ENCODE peak calls at places on chromosome 15, in four cellular contexts. A is GM12864, D is HL-60, V is stomach. H is an unnamed sample.
A peak's percentile ranks its signal among the peaks of the same experiment; 100 is the strongest.

GRCh38 chr15:40914486-40914885 is 14.7 kb upstream of the DLL4 start:
- DNase-seq in A (no peak), D (no peak), V (no peak), H (no peak)

GRCh38 chr15:37793851-37794250 is 140.6 kb upstream of the TMCO5A start:
- DNase-seq in A (no peak), D (no peak), V (no peak), H (no peak)

GRCh38 chr15:81038975-81039607 is 38.4 kb downstream of the TLNRD1 start:
- DNase-seq in A (no peak), D (no peak), V (peak; percentile 50), H (no peak)

GRCh38 chr15:27449041-27449440 is 478.1 kb downstream of the GABRG3 start:
- DNase-seq in A (no peak), D (no peak), V (no peak), H (no peak)

GRCh38 chr15:47586653-47587224 is 130.6 kb upstream of the SEMA6D start:
- DNase-seq in A (no peak), D (no peak), V (no peak), H (no peak)

GRCh38 chr15:37106490-37107001 is 6.2 kb upstream of the MEIS2 start:
- DNase-seq in A (no peak), D (no peak), V (no peak), H (no peak)

GRCh38 chr15:23424111-23424904 is 22.7 kb downstream of the GOLGA6L2 start:
- DNase-seq in A (no peak), D (no peak), V (no peak), H (no peak)

GRCh38 chr15:81184188-81184587 is 12.5 kb upstream of the IL16 start:
- DNase-seq in A (no peak), D (no peak), V (no peak), H (no peak)

GRCh38 chr15:51443282-51443914 is 101.9 kb downstream of the GLDN start:
- DNase-seq in A (no peak), D (no peak), V (no peak), H (no peak)

GRCh38 chr15:34951993-34952392 is 17.5 kb downstream of the AQR start:
- DNase-seq in A (no peak), D (no peak), V (no peak), H (no peak)

DNA sequence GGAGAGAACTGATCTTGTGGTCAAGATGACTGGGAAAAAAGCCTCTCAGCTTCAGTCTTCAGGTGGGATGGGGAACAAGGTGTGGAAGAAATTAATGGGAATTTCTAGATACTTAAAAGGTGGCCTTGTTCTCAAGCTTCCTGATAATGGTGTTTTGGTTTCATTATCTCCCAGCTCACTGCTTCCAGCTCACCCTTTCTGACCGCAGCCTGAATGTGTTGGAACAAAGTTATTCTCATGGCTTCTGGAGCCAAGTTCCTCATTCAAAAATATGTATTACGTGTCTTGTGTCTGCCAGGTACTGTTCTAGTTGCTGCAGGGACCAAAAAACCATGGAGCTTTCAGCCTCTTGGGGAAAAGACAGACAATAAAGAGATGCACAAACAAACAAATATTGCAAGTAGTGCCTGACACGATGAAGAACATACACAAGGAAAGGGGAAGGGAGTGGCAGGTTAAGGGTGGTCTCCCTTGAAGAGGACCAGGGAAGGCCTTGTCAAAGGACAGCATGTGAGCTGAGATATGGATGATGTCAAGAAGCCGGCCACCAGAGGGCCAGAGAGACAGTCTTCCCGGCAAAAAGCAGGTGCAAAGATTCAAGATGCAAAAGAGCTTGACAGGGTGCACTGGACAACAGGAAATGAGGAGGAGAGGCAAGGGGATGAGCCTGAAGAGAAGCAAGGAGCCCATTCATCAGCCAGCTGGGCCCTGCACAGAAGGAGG is 35.5 kb downstream of the ARRDC4 start:
- DNase-seq in A (no peak), D (no peak), V (peak; percentile 37), H (no peak)
- TF ChIP-seq CTCF in A (peak; percentile 45), D (no peak), V (peak; percentile 37), H (peak; percentile 16)

GRCh38 chr15:95872366-95872771 is 458.1 kb upstream of the NR2F2 start:
- DNase-seq in A (no peak), D (no peak), V (no peak), H (no peak)

GRCh38 chr15:95868970-95869369 is 461.5 kb upstream of the NR2F2 start:
- DNase-seq in A (no peak), D (no peak), V (no peak), H (no peak)

GRCh38 chr15:95869920-95870319 is 460.6 kb upstream of the NR2F2 start:
- DNase-seq in A (no peak), D (no peak), V (no peak), H (no peak)

GRCh38 chr15:95875141-95875643 is 455.3 kb upstream of the NR2F2 start:
- DNase-seq in A (no peak), D (peak; percentile 68), V (peak; percentile 38), H (no peak)

GRCh38 chr15:95874625-95875024 is 455.9 kb upstream of the NR2F2 start:
- DNase-seq in A (no peak), D (no peak), V (no peak), H (no peak)
- H3K4me3 ChIP-seq in A (no peak overlapping the region), D (no peak overlapping the region), V (no peak overlapping the region), H (no peak overlapping the region)

GRCh38 chr15:83379574-83379973 is 67.6 kb upstream of the SH3GL3 start:
- DNase-seq in A (no peak), D (no peak), V (no peak), H (no peak)

GRCh38 chr15:83380682-83381081 is 66.5 kb upstream of the SH3GL3 start:
- DNase-seq in A (peak; percentile 31), D (no peak), V (no peak), H (peak; percentile 31)

GRCh38 chr15:83380026-83380425 is 67.1 kb upstream of the SH3GL3 start:
- DNase-seq in A (no peak), D (no peak), V (no peak), H (no peak)

DNA sequence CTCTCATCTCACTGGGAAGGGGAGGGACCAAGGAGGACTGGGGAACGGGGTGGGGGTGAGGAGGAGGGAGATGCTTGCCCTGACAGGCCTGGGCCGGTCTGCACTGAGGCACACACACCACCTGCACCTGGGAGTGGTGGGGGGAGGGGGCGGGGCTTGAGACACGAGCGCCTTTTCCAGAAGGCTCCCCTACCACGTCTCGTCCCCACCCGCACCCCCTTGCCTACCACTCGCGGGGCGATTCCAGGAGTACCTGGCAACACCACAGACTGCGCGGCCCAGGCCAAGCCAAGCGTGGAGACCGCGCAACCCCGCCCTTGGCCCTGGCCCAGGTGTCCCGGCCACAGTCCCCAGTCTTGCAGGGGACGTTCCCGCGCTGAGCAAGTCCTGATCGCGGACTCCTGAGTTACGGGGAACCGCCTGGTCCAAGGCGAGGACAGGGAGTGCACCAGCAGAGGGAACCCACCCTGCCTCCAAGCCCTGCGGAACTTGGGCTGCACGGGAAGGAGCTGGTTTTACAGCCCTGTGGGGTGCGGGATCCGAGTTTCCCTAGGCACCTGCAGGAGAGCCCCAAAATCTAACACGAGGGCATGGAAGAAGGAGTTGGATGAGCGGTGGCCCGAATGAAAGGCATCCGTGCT is 68.1 kb upstream of the SH3GL3 start:
- DNase-seq in A (no peak), D (no peak), V (no peak), H (no peak)
- TF ChIP-seq CTCF in A (no peak), D (no peak), V (no peak), H (no peak)

GRCh38 chr15:77588126-77588525 is 44.6 kb downstream of the LINGO1 start:
- DNase-seq in A (no peak), D (no peak), V (no peak), H (no peak)
- H3K4me3 ChIP-seq in A (no peak overlapping the region), D (no peak overlapping the region), V (no peak overlapping the region), H (no peak overlapping the region)

GRCh38 chr15:86919581-86919980 is 839.9 kb downstream of the AGBL1 start:
- DNase-seq in A (no peak), D (peak; percentile 25), V (no peak), H (no peak)

GRCh38 chr15:86916671-86917450 is 837.2 kb downstream of the AGBL1 start:
- DNase-seq in A (no peak), D (no peak), V (no peak), H (no peak)

GRCh38 chr15:86911022-86911421 is 831.4 kb downstream of the AGBL1 start:
- DNase-seq in A (no peak), D (no peak), V (no peak), H (no peak)

GRCh38 chr15:86915811-86916331 is 836.2 kb downstream of the AGBL1 start:
- DNase-seq in A (no peak), D (no peak), V (no peak), H (no peak)
- TF ChIP-seq CTCF in A (no peak), D (peak; percentile 31), V (no peak), H (peak; percentile 38)

GRCh38 chr15:75348563-75349350 is 1.9 kb downstream of the NEIL1 start:
- DNase-seq in A (no peak), D (no peak), V (peak; percentile 40), H (no peak)
- H3K4me3 ChIP-seq in A (no peak overlapping the region), D (no peak overlapping the region), V (peak overlapping the region; percentile 80), H (peak overlapping the region; percentile 65)

DNA sequence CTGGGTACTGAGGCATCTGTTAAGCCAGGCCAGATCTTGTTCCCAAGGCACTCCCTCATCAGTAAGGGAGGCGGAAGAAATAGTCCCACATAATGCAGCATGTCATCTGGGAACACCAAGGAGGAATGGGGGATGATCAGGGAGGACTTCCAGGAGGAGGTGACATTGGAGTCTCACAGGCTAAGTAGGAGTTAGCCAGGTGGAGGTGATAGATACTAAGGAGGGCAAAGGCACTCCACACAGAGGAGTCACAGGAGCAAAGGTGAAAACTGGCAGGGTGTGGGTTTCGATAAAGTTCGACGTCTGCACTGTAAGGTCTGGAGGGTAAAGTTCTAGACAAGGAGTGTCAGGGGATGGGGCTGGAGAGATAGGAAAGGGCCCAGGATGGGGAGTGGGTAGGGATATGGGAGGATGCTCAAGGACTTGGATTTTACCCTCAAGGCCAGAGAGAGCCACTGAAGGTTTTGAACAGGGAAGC is 6.2 kb downstream of the SLC28A1 start:
- DNase-seq in A (no peak), D (no peak), V (no peak), H (no peak)
- TF ChIP-seq CTCF in A (no peak), D (no peak), V (no peak), H (no peak)

DNA sequence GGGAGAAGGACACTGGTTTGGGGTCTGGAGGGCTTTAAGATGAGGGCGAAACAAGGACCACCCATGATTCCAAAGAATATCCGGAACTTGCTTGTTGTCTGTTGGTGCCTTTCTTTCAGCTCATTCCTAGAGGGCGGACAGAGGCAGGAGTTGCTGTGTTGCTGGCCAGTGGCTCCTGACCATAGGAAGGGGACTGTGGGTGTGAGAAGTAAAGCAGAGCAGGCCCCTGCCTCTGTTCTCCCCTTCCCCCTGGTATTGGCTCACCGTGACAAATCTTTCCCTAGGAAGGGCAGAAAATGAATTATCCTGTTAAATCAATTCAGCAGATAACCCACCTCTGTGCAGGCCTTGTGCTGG is 89.1 kb downstream of the LIPC start:
- DNase-seq in A (no peak), D (no peak), V (no peak), H (no peak)
- H3K4me3 ChIP-seq in A (no peak overlapping the region), D (no peak overlapping the region), V (no peak overlapping the region), H (no peak overlapping the region)

DNA sequence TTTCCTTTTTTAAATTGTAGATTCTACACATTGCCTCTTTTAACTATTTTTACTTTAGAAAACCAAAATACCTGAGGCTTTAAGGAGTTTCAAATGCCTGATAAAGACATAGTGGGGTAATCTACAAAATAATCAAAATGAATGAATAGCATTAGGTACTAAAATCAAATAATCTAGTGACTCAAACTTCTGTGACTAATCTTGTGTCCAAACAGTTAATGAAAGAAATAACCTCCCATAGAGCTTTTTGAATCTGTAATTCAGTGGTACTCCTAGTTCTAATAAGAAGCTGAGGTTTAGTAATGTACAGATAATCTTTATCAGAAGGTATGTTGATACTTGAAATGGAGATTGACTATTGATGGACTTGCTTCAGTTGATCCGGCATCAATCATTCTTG is 53.0 kb downstream of the DTWD1 start:
- DNase-seq in A (no peak), D (no peak), V (no peak), H (no peak)
- TF ChIP-seq CTCF in A (no peak), D (no peak), V (no peak), H (no peak)